ENCODE peak calls at places on chromosome 4, in six cellular contexts. B is HTR-8/SVneo; Z is stimulated activated CD4-positive, alpha-beta T cell treated with anti-CD3 and anti-CD28 coated beads, Interleukin-15, amount 100 ng/mL, for 1 hour; F is kidney tubule cell; N is EL; T is NCI-H748 treated with DMSO at 0.1 percent for 48 hours. W is an unnamed sample.

GRCh38 chr4:52172166-52172565 is 121.1 kb downstream of the SPATA18 start:
- DNase-seq in B (no peak), Z (no peak), F (no peak), N (no peak), T (no peak), W (peak; percentile 46)

GRCh38 chr4:184007891-184008290 is 102.8 kb downstream of the STOX2 start:
- DNase-seq in B (no peak), Z (no peak), F (peak; percentile 58), N (peak; percentile 34), T (no peak), W (peak; percentile 9)

GRCh38 chr4:150211016-150211415 is 132.8 kb downstream of the DCLK2 start:
- DNase-seq in B (no peak), Z (no peak), F (peak; percentile 39), N (peak; percentile 43), T (no peak), W (no peak)

GRCh38 chr4:40180356-40180755 is 16.5 kb upstream of the RHOH start:
- DNase-seq in B (peak; percentile 51), Z (no peak), F (peak; percentile 69), N (peak; percentile 85), T (no peak), W (peak; percentile 62)

GRCh38 chr4:26088433-26088928 is 174.5 kb downstream of the SMIM20 start:
- DNase-seq in B (no peak), Z (no peak), F (peak; percentile 93), N (peak; percentile 85), T (no peak), W (peak; percentile 93)

GRCh38 chr4:57378766-57379165 is 268.6 kb upstream of the IGFBP7 start:
- DNase-seq in B (no peak), Z (no peak), F (peak; percentile 79), N (peak; percentile 83), T (no peak), W (peak; percentile 88)

GRCh38 chr4:47839259-47839658 is 1.4 kb upstream of the CORIN start:
- DNase-seq in B (no peak), Z (no peak), F (peak; percentile 6), N (peak; percentile 55), T (no peak), W (no peak)

GRCh38 chr4:66023061-66023460 is 352.8 kb upstream of the EPHA5 start:
- DNase-seq in B (no peak), Z (no peak), F (no peak), N (no peak), T (no peak), W (no peak)

GRCh38 chr4:189771696-189772361 is 168.8 kb upstream of the FRG1 start:
- DNase-seq in B (no peak), Z (no peak), F (no peak), N (peak; percentile 43), T (no peak), W (no peak)

GRCh38 chr4:124432500-124432899 is 280.0 kb downstream of the ANKRD50 start:
- DNase-seq in B (peak; percentile 10), Z (no peak), F (peak; percentile 5), N (peak; percentile 68), T (no peak), W (peak; percentile 93)

GRCh38 chr4:145216532-145216931 is 36.1 kb upstream of the OTUD4 start:
- DNase-seq in B (peak; percentile 10), Z (no peak), F (peak; percentile 43), N (peak; percentile 27), T (no peak), W (peak; percentile 61)

GRCh38 chr4:140995058-140995457 is 138.2 kb downstream of the RNF150 start:
- DNase-seq in B (no peak), Z (no peak), F (no peak), N (no peak), T (no peak), W (no peak)

GRCh38 chr4:42271096-42271495 is 118.6 kb upstream of the BEND4 start:
- DNase-seq in B (no peak), Z (no peak), F (no peak), N (no peak), T (no peak), W (no peak)

GRCh38 chr4:79046191-79046590 is 107.0 kb upstream of the PAQR3 start:
- DNase-seq in B (no peak), Z (no peak), F (no peak), N (no peak), T (no peak), W (no peak)

GRCh38 chr4:158895797-158896442 is 127.1 kb downstream of the FNIP2 start:
- DNase-seq in B (peak; percentile 28), Z (no peak), F (peak; percentile 21), N (peak; percentile 7), T (no peak), W (peak; percentile 32)

GRCh38 chr4:154551872-154552686 is 1.9 kb upstream of the PLRG1 start:
- DNase-seq in B (peak; percentile 54), Z (peak; percentile 41), F (peak; percentile 84), N (peak; percentile 77), T (peak; percentile 40), W (peak; percentile 79)

GRCh38 chr4:142845293-142846070 is 619 bp downstream of the INPP4B start:
- DNase-seq in B (no peak), Z (peak; percentile 5), F (no peak), N (no peak), T (peak; percentile 41), W (peak; percentile 27)

GRCh38 chr4:168514249-168514852 is 17.5 kb downstream of the PALLD start:
- DNase-seq in B (no peak), Z (no peak), F (peak; percentile 56), N (peak; percentile 50), T (peak; percentile 3), W (peak; percentile 71)

GRCh38 chr4:70703695-70704332 is 15.5 kb downstream of the UTP3 start:
- DNase-seq in B (no peak), Z (no peak), F (peak; percentile 79), N (peak; percentile 51), T (peak; percentile 89), W (peak; percentile 84)

GRCh38 chr4:125123710-125124109 is 191.0 kb upstream of the FAT4 start:
- DNase-seq in B (no peak), Z (no peak), F (no peak), N (peak; percentile 42), T (no peak), W (no peak)

GRCh38 chr4:68077737-68078136 is 51.9 kb downstream of the TMPRSS11F start:
- DNase-seq in B (no peak), Z (no peak), F (no peak), N (no peak), T (no peak), W (no peak)

GRCh38 chr4:69984030-69984443 is 11.7 kb upstream of the STATH start:
- DNase-seq in B (no peak), Z (no peak), F (peak; percentile 66), N (no peak), T (no peak), W (peak; percentile 79)

GRCh38 chr4:79864470-79865190 is 208.4 kb downstream of the ANTXR2 start:
- DNase-seq in B (no peak), Z (no peak), F (no peak), N (no peak), T (peak; percentile 81), W (no peak)

GRCh38 chr4:7964459-7964858 is 24.8 kb upstream of the AFAP1 start:
- DNase-seq in B (no peak), Z (no peak), F (no peak), N (no peak), T (no peak), W (peak; percentile 26)

GRCh38 chr4:169922632-169923276 is 103.4 kb downstream of the MFAP3L start:
- DNase-seq in B (no peak), Z (no peak), F (peak; percentile 31), N (no peak), T (no peak), W (no peak)

GRCh38 chr4:55397521-55398321 is 2.0 kb downstream of the TMEM165 start:
- DNase-seq in B (no peak), Z (no peak), F (peak; percentile 57), N (peak; percentile 63), T (no peak), W (peak; percentile 37)

GRCh38 chr4:3514806-3515421 is 17.3 kb downstream of the LRPAP1 start:
- DNase-seq in B (no peak), Z (no peak), F (no peak), N (no peak), T (no peak), W (no peak)

GRCh38 chr4:12586607-12587006 is 897.5 kb downstream of the RAB28 start:
- DNase-seq in B (no peak), Z (no peak), F (no peak), N (no peak), T (no peak), W (no peak)

GRCh38 chr4:9999956-10000551 is 21.2 kb downstream of the SLC2A9 start:
- DNase-seq in B (no peak), Z (no peak), F (peak; percentile 92), N (peak; percentile 59), T (no peak), W (peak; percentile 33)

W was measured in PC-3.